ENCODE peak calls at places on chromosomes 2 and 18, in seven cellular contexts. One of them, this sample, is unnamed.

GRCh38 chr2:133780099-133780996 is 212.1 kb upstream of the NCKAP5 start:
- DNase-seq in mesenteric fat pad: no peak
- DNase-seq in GM12865: peak; percentile 58
- DNase-seq in cardiac muscle cell: peak; percentile 86
- DNase-seq in RPMI8226: peak; percentile 73
- DNase-seq in posterior cingulate gyrus: peak; percentile 39
- DNase-seq in EH: peak; percentile 83
- DNase-seq in this sample: no peak

GRCh38 chr2:103959174-103960125 is 894.5 kb upstream of the POU3F3 start:
- DNase-seq in mesenteric fat pad: no peak
- DNase-seq in GM12865: peak; percentile 11
- DNase-seq in cardiac muscle cell: peak; percentile 71
- DNase-seq in RPMI8226: peak; percentile 38
- DNase-seq in posterior cingulate gyrus: peak; percentile 68
- DNase-seq in EH: no peak
- DNase-seq in this sample: no peak

GRCh38 chr2:71832388-71832787 is 315.3 kb downstream of the CYP26B1 start:
- DNase-seq in mesenteric fat pad: no peak
- DNase-seq in GM12865: no peak
- DNase-seq in cardiac muscle cell: no peak
- DNase-seq in RPMI8226: no peak
- DNase-seq in posterior cingulate gyrus: no peak
- DNase-seq in EH: peak; percentile 92
- DNase-seq in this sample: no peak

GRCh38 chr2:16034151-16034974 is 94.0 kb downstream of the MYCN start:
- DNase-seq in mesenteric fat pad: peak; percentile 78
- DNase-seq in GM12865: no peak
- DNase-seq in cardiac muscle cell: peak; percentile 36
- DNase-seq in RPMI8226: peak; percentile 22
- DNase-seq in posterior cingulate gyrus: no peak
- DNase-seq in EH: no peak
- DNase-seq in this sample: no peak

GRCh38 chr2:127482031-127482430 is 44.3 kb downstream of the IWS1 start:
- DNase-seq in mesenteric fat pad: no peak
- DNase-seq in GM12865: no peak
- DNase-seq in cardiac muscle cell: no peak
- DNase-seq in RPMI8226: no peak
- DNase-seq in posterior cingulate gyrus: no peak
- DNase-seq in EH: no peak
- DNase-seq in this sample: no peak

GRCh38 chr2:75607988-75608683 is 38.4 kb upstream of the MRPL19 start:
- DNase-seq in mesenteric fat pad: no peak
- DNase-seq in GM12865: no peak
- DNase-seq in cardiac muscle cell: no peak
- DNase-seq in RPMI8226: no peak
- DNase-seq in posterior cingulate gyrus: no peak
- DNase-seq in EH: peak; percentile 30
- DNase-seq in this sample: no peak

GRCh38 chr2:154507186-154507585 is 191.3 kb upstream of the KCNJ3 start:
- DNase-seq in mesenteric fat pad: no peak
- DNase-seq in GM12865: peak; percentile 6
- DNase-seq in cardiac muscle cell: no peak
- DNase-seq in RPMI8226: no peak
- DNase-seq in posterior cingulate gyrus: no peak
- DNase-seq in EH: no peak
- DNase-seq in this sample: no peak

GRCh38 chr18:11909597-11910026 is 1.5 kb upstream of the MPPE1 start:
- DNase-seq in mesenteric fat pad: no peak
- DNase-seq in GM12865: peak; percentile 30
- DNase-seq in cardiac muscle cell: no peak
- DNase-seq in RPMI8226: no peak
- DNase-seq in posterior cingulate gyrus: no peak
- DNase-seq in EH: peak; percentile 49
- DNase-seq in this sample: no peak

GRCh38 chr2:233794128-233794658 is 16.1 kb downstream of the MROH2A start:
- DNase-seq in mesenteric fat pad: peak; percentile 82
- DNase-seq in GM12865: no peak
- DNase-seq in cardiac muscle cell: no peak
- DNase-seq in RPMI8226: no peak
- DNase-seq in posterior cingulate gyrus: no peak
- DNase-seq in EH: no peak
- DNase-seq in this sample: no peak

GRCh38 chr2:15596968-15597367 is 5.3 kb downstream of the DDX1 start:
- DNase-seq in mesenteric fat pad: no peak
- DNase-seq in GM12865: no peak
- DNase-seq in cardiac muscle cell: no peak
- DNase-seq in RPMI8226: no peak
- DNase-seq in posterior cingulate gyrus: no peak
- DNase-seq in EH: no peak
- DNase-seq in this sample: no peak

GRCh38 chr2:196277002-196277401 is 105.6 kb upstream of the STK17B start:
- DNase-seq in mesenteric fat pad: no peak
- DNase-seq in GM12865: peak; percentile 60
- DNase-seq in cardiac muscle cell: no peak
- DNase-seq in RPMI8226: peak; percentile 60
- DNase-seq in posterior cingulate gyrus: no peak
- DNase-seq in EH: peak; percentile 56
- DNase-seq in this sample: no peak

GRCh38 chr2:211869134-211869533 is 669.5 kb downstream of the ERBB4 start:
- DNase-seq in mesenteric fat pad: no peak
- DNase-seq in GM12865: no peak
- DNase-seq in cardiac muscle cell: no peak
- DNase-seq in RPMI8226: no peak
- DNase-seq in posterior cingulate gyrus: no peak
- DNase-seq in EH: no peak
- DNase-seq in this sample: no peak

GRCh38 chr18:11025270-11025669 is 124.1 kb downstream of the PIEZO2 start:
- DNase-seq in mesenteric fat pad: no peak
- DNase-seq in GM12865: no peak
- DNase-seq in cardiac muscle cell: no peak
- DNase-seq in RPMI8226: no peak
- DNase-seq in posterior cingulate gyrus: no peak
- DNase-seq in EH: no peak
- DNase-seq in this sample: no peak